ENCODE peak calls at places on chromosomes 4 and X, in six cellular contexts. Z, C, G, S, T and R are unnamed samples.
A peak's percentile ranks its signal among the peaks of the same experiment; 100 is the strongest.

GRCh38 chr4:126564283-126564854 is 1068.4 kb upstream of the INTU start:
- DNase-seq in Z (no peak), C (peak; percentile 6), G (no peak), S (no peak), T (no peak), R (no peak)

GRCh38 chrX:17923546-17923945 is 62.4 kb upstream of the RAI2 start:
- DNase-seq in Z (no peak), C (no peak), G (no peak), S (no peak), T (no peak), R (no peak)

GRCh38 chr4:26937567-26937966 is 76.9 kb downstream of the STIM2 start:
- DNase-seq in Z (no peak), C (no peak), G (no peak), S (no peak), T (peak; percentile 35), R (no peak)

GRCh38 chr4:16225681-16225995 is 633 bp downstream of the TAPT1 start:
- DNase-seq in Z (no peak), C (no peak), G (no peak), S (peak; percentile 33), T (no peak), R (no peak)

GRCh38 chr4:61657016-61657415 is 456.9 kb downstream of the ADGRL3 start:
- DNase-seq in Z (no peak), C (no peak), G (no peak), S (no peak), T (no peak), R (no peak)

GRCh38 chrX:102516314-102516936 is at the start of gene TMSB15A:
- DNase-seq in Z (no peak), C (peak; percentile 28), G (peak; percentile 58), S (peak; percentile 21), T (peak; percentile 80), R (peak; percentile 3)

GRCh38 chr4:110335399-110335798 is 137.0 kb upstream of the ELOVL6 start:
- DNase-seq in Z (no peak), C (no peak), G (no peak), S (no peak), T (no peak), R (peak; percentile 48)

GRCh38 chrX:17412692-17413091 is 37.7 kb downstream of the NHS start:
- DNase-seq in Z (no peak), C (peak; percentile 87), G (no peak), S (peak; percentile 14), T (no peak), R (peak; percentile 26)

GRCh38 chr4:38867478-38868054 is at the start of gene FAM114A1:
- DNase-seq in Z (no peak), C (peak; percentile 80), G (peak; percentile 41), S (peak; percentile 83), T (peak; percentile 80), R (peak; percentile 64)

GRCh38 chr4:101730291-101731117 is 60.0 kb upstream of the BANK1 start:
- DNase-seq in Z (peak; percentile 41), C (peak; percentile 70), G (peak; percentile 24), S (peak; percentile 71), T (peak; percentile 85), R (peak; percentile 52)

GRCh38 chr4:83876047-83876446 is 340.1 kb downstream of the GPAT3 start:
- DNase-seq in Z (no peak), C (peak; percentile 50), G (no peak), S (no peak), T (peak; percentile 26), R (peak; percentile 24)

GRCh38 chr4:104382961-104383360 is 111.7 kb downstream of the CXXC4 start:
- DNase-seq in Z (no peak), C (no peak), G (no peak), S (no peak), T (no peak), R (no peak)

GRCh38 chr4:39021631-39022030 is 10.6 kb downstream of the TMEM156 start:
- DNase-seq in Z (no peak), C (peak; percentile 39), G (no peak), S (no peak), T (no peak), R (peak; percentile 70)

GRCh38 chr4:48792348-48793006 is 12.4 kb upstream of the FRYL start:
- DNase-seq in Z (no peak), C (no peak), G (no peak), S (peak; percentile 42), T (no peak), R (no peak)

GRCh38 chrX:79270401-79270800 is 96.7 kb downstream of the ITM2A start:
- DNase-seq in Z (peak; percentile 2), C (no peak), G (peak; percentile 6), S (no peak), T (peak; percentile 59), R (no peak)

GRCh38 chrX:38110231-38110630 is 103.9 kb downstream of the SYTL5 start:
- DNase-seq in Z (no peak), C (peak; percentile 45), G (no peak), S (no peak), T (peak; percentile 44), R (peak; percentile 4)

GRCh38 chr4:120922390-120923200 is at the start of gene PRDM5:
- DNase-seq in Z (peak; percentile 43), C (peak; percentile 40), G (peak; percentile 64), S (peak; percentile 60), T (peak; percentile 76), R (peak; percentile 71)

GRCh38 chr4:128288689-128289106 is 1.1 kb upstream of the PGRMC2 start:
- DNase-seq in Z (no peak), C (peak; percentile 56), G (no peak), S (peak; percentile 47), T (peak; percentile 72), R (peak; percentile 58)

GRCh38 chr4:135256111-135256510 is 1054.5 kb upstream of the PABPC4L start:
- DNase-seq in Z (no peak), C (peak; percentile 40), G (no peak), S (peak; percentile 15), T (no peak), R (peak; percentile 22)

GRCh38 chr4:61517144-61517543 is 317.0 kb downstream of the ADGRL3 start:
- DNase-seq in Z (peak; percentile 90), C (no peak), G (no peak), S (peak; percentile 33), T (peak; percentile 92), R (peak; percentile 44)

GRCh38 chr4:73213917-73214663 is 44.5 kb downstream of the ANKRD17 start:
- DNase-seq in Z (no peak), C (peak; percentile 48), G (no peak), S (peak; percentile 51), T (no peak), R (no peak)

GRCh38 chr4:171891038-171891437 is 77.8 kb downstream of the GALNTL6 start:
- DNase-seq in Z (no peak), C (no peak), G (no peak), S (no peak), T (peak; percentile 5), R (no peak)

GRCh38 chr4:175427751-175428150 is 384.3 kb downstream of the GPM6A start:
- DNase-seq in Z (no peak), C (no peak), G (no peak), S (no peak), T (no peak), R (no peak)

GRCh38 chr4:8164687-8165086 is 6.1 kb upstream of the ABLIM2 start:
- DNase-seq in Z (no peak), C (no peak), G (no peak), S (no peak), T (no peak), R (no peak)

GRCh38 chrX:41661366-41662095 is 27.2 kb upstream of the GPR34 start:
- DNase-seq in Z (no peak), C (peak; percentile 56), G (no peak), S (no peak), T (no peak), R (no peak)

GRCh38 chrX:108309144-108309543 is 129.1 kb downstream of the COL4A6 start:
- DNase-seq in Z (no peak), C (peak; percentile 79), G (no peak), S (peak; percentile 82), T (peak; percentile 65), R (peak; percentile 86)

GRCh38 chrX:149312097-149312496 is 193.0 kb downstream of the IDS start:
- DNase-seq in Z (no peak), C (no peak), G (no peak), S (no peak), T (no peak), R (no peak)

GRCh38 chr4:26522478-26522877 is 32.2 kb upstream of the CCKAR start:
- DNase-seq in Z (no peak), C (peak; percentile 70), G (no peak), S (no peak), T (no peak), R (no peak)

GRCh38 chr4:97778174-97778573 is 365.1 kb downstream of the STPG2 start:
- DNase-seq in Z (no peak), C (no peak), G (no peak), S (no peak), T (no peak), R (no peak)

GRCh38 chr4:69986663-69987062 is 9.1 kb upstream of the STATH start:
- DNase-seq in Z (no peak), C (no peak), G (no peak), S (no peak), T (no peak), R (no peak)
- H3K23ac ChIP-seq in Z (no peak overlapping the region), C (no peak overlapping the region), G (no peak overlapping the region), S (no peak overlapping the region), T (no peak overlapping the region), R (no peak overlapping the region)

DNA sequence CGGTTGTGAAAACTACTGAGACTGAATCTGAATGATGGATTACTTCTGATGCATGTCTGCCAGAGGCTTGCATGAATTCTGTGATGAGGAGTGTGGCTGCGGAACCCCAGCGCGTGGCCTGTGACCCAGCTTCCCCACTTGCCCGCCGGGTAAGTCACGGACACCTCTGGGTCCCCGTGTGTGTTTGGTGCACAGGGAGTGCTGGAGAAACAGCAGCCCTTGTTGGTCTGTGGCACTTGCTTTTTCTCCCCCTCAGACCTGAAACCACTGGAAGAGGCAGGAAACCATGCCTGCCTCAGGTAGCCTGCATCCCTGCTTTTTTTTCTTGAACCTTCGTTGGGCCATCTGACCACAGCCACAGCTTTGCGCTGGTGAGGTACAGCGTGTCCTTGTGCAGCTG is 51.9 kb upstream of the TADA2B start:
- DNase-seq in Z (no peak), C (no peak), G (no peak), S (no peak), T (no peak), R (no peak)
- H3K4me2 ChIP-seq in Z (no peak overlapping the region), C (peak overlapping the region; percentile 0), G (no peak overlapping the region), S (peak overlapping the region; percentile 26), T (no peak overlapping the region), R (no peak overlapping the region)

GRCh38 chrX:154308108-154308946 is 12.7 kb downstream of the TKTL1 start:
- DNase-seq in Z (peak; percentile 39), C (peak; percentile 10), G (peak; percentile 36), S (peak; percentile 34), T (peak; percentile 71), R (peak; percentile 76)
- H3K4me3 ChIP-seq in Z (no peak overlapping the region), C (no peak overlapping the region), G (no peak overlapping the region), S (no peak overlapping the region), T (no peak overlapping the region), R (no peak overlapping the region)

GRCh38 chr4:144461906-144462305 is 184.1 kb upstream of the HHIP start:
- DNase-seq in Z (no peak), C (no peak), G (no peak), S (no peak), T (no peak), R (no peak)
- H3K23ac ChIP-seq in Z (no peak overlapping the region), C (no peak overlapping the region), G (no peak overlapping the region), S (no peak overlapping the region), T (no peak overlapping the region), R (no peak overlapping the region)